ENCODE peak calls at places on chromosomes 13 and 19, in four cellular contexts. One of them, this sample, is unnamed.

GRCh38 chr13:65091031-65091430 is 2139.1 kb downstream of the PCDH9 start:
- DNase-seq in pancreas: no peak
- DNase-seq in activated CD8-positive, alpha-beta memory T cell treated with anti-CD3 and anti-CD28 coated beads, Interleukin-2, amount 50 U/mL, for 4 hours: no peak
- DNase-seq in tibial nerve: no peak
- DNase-seq in this sample: no peak

GRCh38 chr19:44741841-44742352 is 6.6 kb upstream of the BCL3 start:
- DNase-seq in pancreas: peak; percentile 100
- DNase-seq in activated CD8-positive, alpha-beta memory T cell treated with anti-CD3 and anti-CD28 coated beads, Interleukin-2, amount 50 U/mL, for 4 hours: no peak
- DNase-seq in tibial nerve: peak; percentile 98
- DNase-seq in this sample: peak; percentile 92

GRCh38 chr13:52713894-52714293 is 25.7 kb downstream of the CNMD start:
- DNase-seq in pancreas: no peak
- DNase-seq in activated CD8-positive, alpha-beta memory T cell treated with anti-CD3 and anti-CD28 coated beads, Interleukin-2, amount 50 U/mL, for 4 hours: no peak
- DNase-seq in tibial nerve: peak; percentile 54
- DNase-seq in this sample: peak; percentile 37

GRCh38 chr19:47369923-47370625 is 21.0 kb downstream of the DHX34 start:
- DNase-seq in pancreas: no peak
- DNase-seq in activated CD8-positive, alpha-beta memory T cell treated with anti-CD3 and anti-CD28 coated beads, Interleukin-2, amount 50 U/mL, for 4 hours: no peak
- DNase-seq in tibial nerve: no peak
- DNase-seq in this sample: peak; percentile 27

GRCh38 chr19:46299695-46300094 is 2.9 kb downstream of the HIF3A start:
- DNase-seq in pancreas: no peak
- DNase-seq in activated CD8-positive, alpha-beta memory T cell treated with anti-CD3 and anti-CD28 coated beads, Interleukin-2, amount 50 U/mL, for 4 hours: no peak
- DNase-seq in tibial nerve: no peak
- DNase-seq in this sample: no peak

GRCh38 chr13:20441879-20442278 is 83.8 kb downstream of the CRYL1 start:
- DNase-seq in pancreas: no peak
- DNase-seq in activated CD8-positive, alpha-beta memory T cell treated with anti-CD3 and anti-CD28 coated beads, Interleukin-2, amount 50 U/mL, for 4 hours: no peak
- DNase-seq in tibial nerve: no peak
- DNase-seq in this sample: no peak

GRCh38 chr13:108227651-108228272 is 9.6 kb downstream of the ABHD13 start:
- DNase-seq in pancreas: no peak
- DNase-seq in activated CD8-positive, alpha-beta memory T cell treated with anti-CD3 and anti-CD28 coated beads, Interleukin-2, amount 50 U/mL, for 4 hours: no peak
- DNase-seq in tibial nerve: peak; percentile 72
- DNase-seq in this sample: peak; percentile 73

GRCh38 chr13:48158915-48159314 is 64.0 kb upstream of the MED4 start:
- DNase-seq in pancreas: no peak
- DNase-seq in activated CD8-positive, alpha-beta memory T cell treated with anti-CD3 and anti-CD28 coated beads, Interleukin-2, amount 50 U/mL, for 4 hours: no peak
- DNase-seq in tibial nerve: no peak
- DNase-seq in this sample: no peak

GRCh38 chr19:13014921-13015280 is 19.6 kb downstream of the NFIX start:
- DNase-seq in pancreas: no peak
- DNase-seq in activated CD8-positive, alpha-beta memory T cell treated with anti-CD3 and anti-CD28 coated beads, Interleukin-2, amount 50 U/mL, for 4 hours: no peak
- DNase-seq in tibial nerve: no peak
- DNase-seq in this sample: no peak

GRCh38 chr19:56725829-56726424 is 54.4 kb upstream of the ZNF835 start:
- DNase-seq in pancreas: no peak
- DNase-seq in activated CD8-positive, alpha-beta memory T cell treated with anti-CD3 and anti-CD28 coated beads, Interleukin-2, amount 50 U/mL, for 4 hours: no peak
- DNase-seq in tibial nerve: no peak
- DNase-seq in this sample: no peak

GRCh38 chr19:16197188-16197621 is 506 bp upstream of the AP1M1 start:
- DNase-seq in pancreas: no peak
- DNase-seq in activated CD8-positive, alpha-beta memory T cell treated with anti-CD3 and anti-CD28 coated beads, Interleukin-2, amount 50 U/mL, for 4 hours: no peak
- DNase-seq in tibial nerve: peak; percentile 30
- DNase-seq in this sample: no peak

GRCh38 chr19:33456076-33456844 is 65.3 kb downstream of the PEPD start:
- DNase-seq in pancreas: no peak
- DNase-seq in activated CD8-positive, alpha-beta memory T cell treated with anti-CD3 and anti-CD28 coated beads, Interleukin-2, amount 50 U/mL, for 4 hours: peak; percentile 3
- DNase-seq in tibial nerve: no peak
- DNase-seq in this sample: no peak

GRCh38 chr13:94192576-94192975 is 286.9 kb downstream of the DCT start:
- DNase-seq in pancreas: no peak
- DNase-seq in activated CD8-positive, alpha-beta memory T cell treated with anti-CD3 and anti-CD28 coated beads, Interleukin-2, amount 50 U/mL, for 4 hours: no peak
- DNase-seq in tibial nerve: peak; percentile 30
- DNase-seq in this sample: peak; percentile 15

GRCh38 chr19:6458695-6459355 is 767 bp downstream of the SLC25A23 start:
- DNase-seq in pancreas: peak; percentile 53
- DNase-seq in activated CD8-positive, alpha-beta memory T cell treated with anti-CD3 and anti-CD28 coated beads, Interleukin-2, amount 50 U/mL, for 4 hours: no peak
- DNase-seq in tibial nerve: no peak
- DNase-seq in this sample: no peak

GRCh38 chr13:65653548-65654078 is 1576.5 kb downstream of the PCDH9 start:
- DNase-seq in pancreas: no peak
- DNase-seq in activated CD8-positive, alpha-beta memory T cell treated with anti-CD3 and anti-CD28 coated beads, Interleukin-2, amount 50 U/mL, for 4 hours: no peak
- DNase-seq in tibial nerve: no peak
- DNase-seq in this sample: no peak

This sample was measured in Kasumi-1.